ENCODE peak calls at places on chromosomes 4 and X, in five cellular contexts. Q is IMR-90; Y is neural progenitor cell; R is CD8-positive, alpha-beta T cell; N is breast epithelium. K is an unnamed sample.
A peak's percentile ranks its signal among the peaks of the same experiment; 100 is the strongest.

GRCh38 chr4:171449082-171449481 is 364.1 kb upstream of the GALNTL6 start:
- DNase-seq in Q (no peak), Y (no peak), R (no peak), N (no peak), K (no peak)

GRCh38 chr4:84792366-84793301 is 173.9 kb downstream of the WDFY3 start:
- DNase-seq in Q (peak; percentile 45), Y (no peak), R (no peak), N (no peak), K (no peak)

GRCh38 chr4:130257271-130257670 is 1161.3 kb downstream of the C4orf33 start:
- DNase-seq in Q (peak; percentile 22), Y (no peak), R (no peak), N (no peak), K (no peak)

GRCh38 chr4:26822546-26822945 is 38.1 kb upstream of the STIM2 start:
- DNase-seq in Q (no peak), Y (no peak), R (no peak), N (no peak), K (no peak)

GRCh38 chrX:56564182-56564885 is 907 bp downstream of the UBQLN2 start:
- DNase-seq in Q (peak; percentile 49), Y (peak; percentile 39), R (peak; percentile 15), N (no peak), K (peak; percentile 6)

GRCh38 chr4:7353846-7354610 is 80.7 kb downstream of the PSAPL1 start:
- DNase-seq in Q (no peak), Y (no peak), R (no peak), N (no peak), K (no peak)

GRCh38 chr4:119638359-119638758 is 9.8 kb upstream of the PDE5A start:
- DNase-seq in Q (no peak), Y (no peak), R (no peak), N (no peak), K (no peak)

GRCh38 chr4:1604706-1605205 is 79.4 kb downstream of the FAM53A start:
- DNase-seq in Q (no peak), Y (no peak), R (no peak), N (no peak), K (no peak)

GRCh38 chr4:167616471-167616870 is 382.2 kb upstream of the SPOCK3 start:
- DNase-seq in Q (no peak), Y (no peak), R (no peak), N (no peak), K (no peak)

GRCh38 chr4:6788123-6788522 is 5.6 kb downstream of the KIAA0232 start:
- DNase-seq in Q (no peak), Y (no peak), R (no peak), N (no peak), K (no peak)

GRCh38 chr4:118340109-118340508 is 12.7 kb downstream of the PRSS12 start:
- DNase-seq in Q (no peak), Y (no peak), R (no peak), N (no peak), K (no peak)

GRCh38 chr4:151158979-151159378 is 59.6 kb downstream of the RPS3A start:
- DNase-seq in Q (no peak), Y (no peak), R (no peak), N (no peak), K (no peak)

GRCh38 chr4:96139251-96139929 is 299.5 kb downstream of the PDHA2 start:
- DNase-seq in Q (no peak), Y (no peak), R (no peak), N (no peak), K (no peak)

GRCh38 chr4:152850377-152850776 is 70.6 kb downstream of the ARFIP1 start:
- DNase-seq in Q (peak; percentile 54), Y (peak; percentile 4), R (peak; percentile 18), N (no peak), K (no peak)

GRCh38 chrX:40508560-40508959 is 72.2 kb upstream of the ATP6AP2 start:
- DNase-seq in Q (no peak), Y (no peak), R (no peak), N (no peak), K (no peak)

GRCh38 chr4:118774989-118775388 is 60.9 kb downstream of the SEC24D start:
- DNase-seq in Q (peak; percentile 61), Y (no peak), R (no peak), N (no peak), K (no peak)

GRCh38 chrX:119237526-119238035 is 1.5 kb downstream of the PGRMC1 start:
- DNase-seq in Q (no peak), Y (peak; percentile 2), R (no peak), N (no peak), K (no peak)

GRCh38 chr4:107034091-107034698 is 1.9 kb downstream of the DKK2 start:
- DNase-seq in Q (no peak), Y (peak; percentile 84), R (no peak), N (no peak), K (peak; percentile 43)

GRCh38 chr4:120921456-120922389 is 803 bp downstream of the PRDM5 start:
- DNase-seq in Q (peak; percentile 68), Y (peak; percentile 69), R (peak; percentile 31), N (peak; percentile 53), K (peak; percentile 62)

GRCh38 chr4:75895744-75896314 is 6.4 kb downstream of the PPEF2 start:
- DNase-seq in Q (peak; percentile 18), Y (peak; percentile 31), R (no peak), N (no peak), K (no peak)

GRCh38 chr4:188127157-188127874 is 11.9 kb upstream of the TRIML1 start:
- DNase-seq in Q (peak; percentile 94), Y (no peak), R (no peak), N (no peak), K (peak; percentile 81)

GRCh38 chr4:33477715-33478114 is 2757.5 kb downstream of the PCDH7 start:
- DNase-seq in Q (no peak), Y (no peak), R (no peak), N (no peak), K (no peak)

DNA sequence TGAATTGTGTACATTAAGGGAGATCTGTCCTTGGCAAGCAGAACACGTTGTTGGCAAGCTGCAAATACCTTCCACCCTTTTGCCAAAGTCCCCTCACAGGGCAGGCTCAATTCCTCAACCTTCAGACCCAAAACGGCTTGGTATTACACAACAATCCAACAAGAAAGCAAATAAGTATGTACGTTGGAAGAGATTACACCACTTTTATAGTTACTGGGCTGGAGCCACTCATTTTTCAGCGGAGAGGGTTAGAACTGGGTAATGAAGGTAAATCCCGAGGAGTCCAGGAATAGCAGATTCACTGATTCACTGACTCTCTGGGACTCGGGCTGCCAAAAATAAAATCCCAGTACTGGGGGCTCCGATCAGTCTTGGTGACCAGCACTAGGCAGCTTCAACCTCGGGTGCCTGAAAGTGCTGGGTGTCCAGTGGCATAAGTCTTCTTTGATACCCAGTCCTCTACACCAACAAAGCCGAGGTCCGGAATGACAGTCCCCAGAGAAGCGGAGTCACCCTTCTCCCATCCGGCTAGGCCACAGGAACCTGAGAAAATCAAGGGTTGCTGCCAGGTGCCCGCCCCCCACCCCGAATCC is 587 bp downstream of the TIMM8A start:
- DNase-seq in Q (peak; percentile 5), Y (no peak), R (no peak), N (no peak), K (no peak)
- H3K27ac ChIP-seq in Q (peak overlapping the region; percentile 62), Y (no peak overlapping the region), R (peak overlapping the region; percentile 78), N (peak overlapping the region; percentile 92), K (no peak overlapping the region)

GRCh38 chr4:145541266-145541770 is 59.7 kb downstream of the SMAD1 start:
- DNase-seq in Q (no peak), Y (peak; percentile 21), R (no peak), N (no peak), K (no peak)

GRCh38 chr4:145545538-145546224 is 64.0 kb downstream of the SMAD1 start:
- DNase-seq in Q (peak; percentile 98), Y (no peak), R (no peak), N (no peak), K (no peak)

GRCh38 chr4:145544998-145545397 is 63.3 kb downstream of the SMAD1 start:
- DNase-seq in Q (no peak), Y (no peak), R (no peak), N (no peak), K (no peak)

GRCh38 chr4:145552181-145552822 is 66.9 kb upstream of the MMAA start:
- DNase-seq in Q (no peak), Y (no peak), R (no peak), N (no peak), K (no peak)

GRCh38 chr4:145546556-145546955 is 64.9 kb downstream of the SMAD1 start:
- DNase-seq in Q (no peak), Y (no peak), R (no peak), N (no peak), K (no peak)
- H3K27ac ChIP-seq in Q (peak overlapping the region; percentile 71), Y (no peak overlapping the region), R (no peak overlapping the region), N (peak overlapping the region; percentile 74), K (peak overlapping the region; percentile 8)

DNA sequence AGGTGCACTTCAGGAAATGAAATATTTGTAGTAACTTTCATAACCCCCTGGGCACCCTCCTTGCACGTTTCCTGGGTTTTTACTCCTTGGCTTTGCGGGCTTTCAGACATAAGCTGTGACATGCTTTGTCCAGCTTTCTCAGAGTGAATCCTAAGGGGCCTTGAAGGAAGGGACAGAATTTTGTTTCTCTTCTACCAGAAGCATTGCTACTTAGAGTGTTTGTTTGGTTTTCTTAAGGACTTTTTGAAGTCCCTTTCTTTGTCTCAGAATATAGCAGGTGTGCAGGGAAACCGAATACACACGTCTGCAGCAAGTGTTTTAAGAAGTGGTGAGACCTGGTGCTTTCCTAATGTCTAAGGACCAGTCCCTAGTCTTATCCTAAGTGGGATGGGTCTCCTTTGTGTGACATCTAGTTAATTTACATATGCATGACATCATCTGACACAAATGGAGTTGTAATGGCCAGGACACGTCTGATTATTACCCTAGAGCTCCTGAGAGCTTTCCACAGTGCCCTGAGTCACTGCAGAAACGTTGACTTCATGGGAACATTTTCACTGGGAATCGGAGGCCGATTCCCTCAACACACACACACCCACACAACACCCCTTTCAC is 1.3 kb downstream of the FAM149A start:
- DNase-seq in Q (no peak), Y (peak; percentile 25), R (no peak), N (no peak), K (no peak)
- H3K27ac ChIP-seq in Q (no peak overlapping the region), Y (no peak overlapping the region), R (no peak overlapping the region), N (no peak overlapping the region), K (peak overlapping the region; percentile 3)

DNA sequence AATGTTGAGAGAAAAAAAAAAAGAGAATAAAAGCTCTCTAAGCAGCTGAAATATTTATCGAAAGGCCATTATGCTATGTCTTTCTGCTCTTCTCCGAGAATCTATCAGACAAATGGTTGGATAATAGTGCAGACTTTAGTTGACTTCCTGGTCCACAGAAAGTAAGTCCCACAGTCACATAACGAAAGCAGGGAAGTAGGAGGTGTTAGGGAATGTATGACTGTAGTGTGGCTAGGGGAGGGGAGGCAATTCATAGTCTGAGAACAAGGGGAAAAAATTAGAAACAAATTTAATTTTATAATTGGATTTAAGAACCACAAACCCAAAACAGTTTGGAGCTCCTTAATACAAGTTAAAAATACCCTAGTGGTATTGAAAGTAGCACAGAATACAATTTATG is 79.7 kb upstream of the VEGFC start:
- DNase-seq in Q (peak; percentile 17), Y (no peak), R (no peak), N (no peak), K (no peak)
- H3K27ac ChIP-seq in Q (no peak overlapping the region), Y (no peak overlapping the region), R (no peak overlapping the region), N (no peak overlapping the region), K (no peak overlapping the region)

DNA sequence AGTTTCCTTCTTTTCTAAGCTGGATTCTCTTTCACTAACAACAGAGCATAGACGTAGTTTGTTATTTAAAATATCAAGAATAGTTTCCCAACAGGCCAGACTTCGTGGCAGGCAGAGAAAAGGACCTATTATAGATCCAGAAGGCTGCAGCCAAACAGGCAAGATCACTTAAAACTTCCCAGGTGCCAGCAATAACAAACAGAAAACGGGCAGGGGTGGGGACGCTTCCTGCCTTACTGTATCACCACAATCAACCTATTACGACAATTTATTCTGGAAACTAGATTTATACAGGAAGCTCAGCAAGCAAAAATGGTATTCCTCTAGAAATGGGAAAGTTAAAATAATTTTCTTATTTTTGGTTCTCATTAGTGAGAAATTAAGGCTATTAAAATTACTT is 22.1 kb downstream of the RWDD4 start:
- DNase-seq in Q (peak; percentile 53), Y (no peak), R (no peak), N (no peak), K (no peak)
- H3K27ac ChIP-seq in Q (peak overlapping the region; percentile 70), Y (no peak overlapping the region), R (no peak overlapping the region), N (peak overlapping the region; percentile 3), K (no peak overlapping the region)

GRCh38 chr4:3238721-3239120 is 10.2 kb upstream of the MSANTD1 start:
- DNase-seq in Q (no peak), Y (no peak), R (no peak), N (no peak), K (no peak)
- H3K27ac ChIP-seq in Q (no peak overlapping the region), Y (no peak overlapping the region), R (no peak overlapping the region), N (no peak overlapping the region), K (no peak overlapping the region)